ENCODE peak calls at places on chromosomes 3 and 15, in five cellular contexts. V is astrocyte of the spinal cord; C is left ventricle myocardium superior; O is stimulated activated CD4-positive, alpha-beta T cell treated with anti-CD3 and anti-CD28 coated beads, Interleukin-1b, Interleukin-23, amount 100 ng/mL, for 24 hours; W is amygdala. Y is an unnamed sample.

GRCh38 chr3:13379191-13379830 is 40.8 kb downstream of the NUP210 start:
- DNase-seq in V (peak; percentile 85), C (peak; percentile 40), O (no peak), W (peak; percentile 48), Y (peak; percentile 84)

GRCh38 chr3:123791417-123791816 is 92.7 kb downstream of the MYLK start:
- DNase-seq in V (peak; percentile 85), C (no peak), O (no peak), W (no peak), Y (peak; percentile 92)

GRCh38 chr3:37622999-37623883 is 238.4 kb upstream of the CTDSPL start:
- DNase-seq in V (no peak), C (no peak), O (no peak), W (no peak), Y (no peak)

GRCh38 chr3:120850326-120851295 is 57.4 kb upstream of the STXBP5L start:
- DNase-seq in V (no peak), C (no peak), O (no peak), W (no peak), Y (no peak)

GRCh38 chr15:31598620-31599019 is 272.0 kb downstream of the KLF13 start:
- DNase-seq in V (no peak), C (no peak), O (no peak), W (no peak), Y (peak; percentile 41)

GRCh38 chr3:23648965-23649328 is 156.8 kb upstream of the UBE2E1 start:
- DNase-seq in V (no peak), C (peak; percentile 39), O (no peak), W (no peak), Y (no peak)

GRCh38 chr15:78003539-78004008 is 73.9 kb downstream of the TBC1D2B start:
- DNase-seq in V (no peak), C (no peak), O (no peak), W (no peak), Y (no peak)

GRCh38 chr3:114624047-114624445 is 330.2 kb downstream of the TIGIT start:
- DNase-seq in V (peak; percentile 76), C (peak; percentile 66), O (no peak), W (peak; percentile 7), Y (peak; percentile 63)

GRCh38 chr15:67796728-67797127 is 28.6 kb upstream of the SKOR1 start:
- DNase-seq in V (no peak), C (no peak), O (no peak), W (no peak), Y (no peak)

GRCh38 chr3:167148121-167148520 is 232.0 kb downstream of the ZBBX start:
- DNase-seq in V (no peak), C (no peak), O (no peak), W (no peak), Y (no peak)

Y was measured in fibroblast of lung.